ENCODE peak calls at places on chromosome 9, in four cellular contexts. One of them, this sample, is unnamed.

GRCh38 chr9:113621309-113621791 is 157.8 kb downstream of the RGS3 start:
- DNase-seq in K562: no peak
- DNase-seq in heart left ventricle: peak; percentile 93
- DNase-seq in fibroblast of the aortic adventitia: peak; percentile 96
- DNase-seq in this sample: no peak

GRCh38 chr9:108205276-108205675 is 650.5 kb downstream of the ACTL7B start:
- DNase-seq in K562: no peak
- DNase-seq in heart left ventricle: no peak
- DNase-seq in fibroblast of the aortic adventitia: no peak
- DNase-seq in this sample: no peak

GRCh38 chr9:8806150-8806549 is 1006.6 kb upstream of the DMAC1 start:
- DNase-seq in K562: no peak
- DNase-seq in heart left ventricle: no peak
- DNase-seq in fibroblast of the aortic adventitia: no peak
- DNase-seq in this sample: no peak

GRCh38 chr9:114446036-114446435 is 58.3 kb upstream of the AKNA start:
- DNase-seq in K562: no peak
- DNase-seq in heart left ventricle: no peak
- DNase-seq in fibroblast of the aortic adventitia: peak; percentile 68
- DNase-seq in this sample: no peak

GRCh38 chr9:124342946-124343485 is 72.2 kb downstream of the PSMB7 start:
- DNase-seq in K562: no peak
- DNase-seq in heart left ventricle: peak; percentile 51
- DNase-seq in fibroblast of the aortic adventitia: peak; percentile 84
- DNase-seq in this sample: peak; percentile 61

GRCh38 chr9:25648116-25648515 is 30.1 kb downstream of the TUSC1 start:
- DNase-seq in K562: no peak
- DNase-seq in heart left ventricle: no peak
- DNase-seq in fibroblast of the aortic adventitia: no peak
- DNase-seq in this sample: no peak

GRCh38 chr9:116193636-116194035 is 40.0 kb downstream of the PAPPA start:
- DNase-seq in K562: no peak
- DNase-seq in heart left ventricle: no peak
- DNase-seq in fibroblast of the aortic adventitia: peak; percentile 69
- DNase-seq in this sample: no peak

GRCh38 chr9:23798325-23798724 is 27.7 kb downstream of the ELAVL2 start:
- DNase-seq in K562: no peak
- DNase-seq in heart left ventricle: no peak
- DNase-seq in fibroblast of the aortic adventitia: no peak
- DNase-seq in this sample: no peak

GRCh38 chr9:87595605-87596004 is 97.9 kb downstream of the DAPK1 start:
- DNase-seq in K562: no peak
- DNase-seq in heart left ventricle: no peak
- DNase-seq in fibroblast of the aortic adventitia: no peak
- DNase-seq in this sample: no peak

GRCh38 chr9:115262952-115263351 is 145.0 kb upstream of the TNC start:
- DNase-seq in K562: no peak
- DNase-seq in heart left ventricle: no peak
- DNase-seq in fibroblast of the aortic adventitia: peak; percentile 21
- DNase-seq in this sample: no peak

GRCh38 chr9:20408513-20408912 is 213.8 kb downstream of the MLLT3 start:
- DNase-seq in K562: no peak
- DNase-seq in heart left ventricle: no peak
- DNase-seq in fibroblast of the aortic adventitia: no peak
- DNase-seq in this sample: no peak

GRCh38 chr9:89080193-89080592 is 88.9 kb downstream of the S1PR3 start:
- DNase-seq in K562: no peak
- DNase-seq in heart left ventricle: no peak
- DNase-seq in fibroblast of the aortic adventitia: peak; percentile 75
- DNase-seq in this sample: no peak

GRCh38 chr9:6051511-6051950 is 36.1 kb upstream of the RANBP6 start:
- DNase-seq in K562: no peak
- DNase-seq in heart left ventricle: no peak
- DNase-seq in fibroblast of the aortic adventitia: no peak
- DNase-seq in this sample: no peak

GRCh38 chr9:112278152-112278551 is 55.3 kb downstream of the PTBP3 start:
- DNase-seq in K562: peak; percentile 9
- DNase-seq in heart left ventricle: no peak
- DNase-seq in fibroblast of the aortic adventitia: peak; percentile 16
- DNase-seq in this sample: no peak

GRCh38 chr9:83236029-83236696 is 173.2 kb upstream of the RASEF start:
- DNase-seq in K562: no peak
- DNase-seq in heart left ventricle: no peak
- DNase-seq in fibroblast of the aortic adventitia: no peak
- DNase-seq in this sample: no peak

GRCh38 chr9:117325789-117326185 is 89.1 kb downstream of the ASTN2 start:
- DNase-seq in K562: no peak
- DNase-seq in heart left ventricle: no peak
- DNase-seq in fibroblast of the aortic adventitia: no peak
- DNase-seq in this sample: no peak

GRCh38 chr9:4936277-4936676 is 48.8 kb upstream of the JAK2 start:
- DNase-seq in K562: no peak
- DNase-seq in heart left ventricle: no peak
- DNase-seq in fibroblast of the aortic adventitia: no peak
- DNase-seq in this sample: no peak

GRCh38 chr9:69193685-69194032 is 19.6 kb downstream of the TJP2 start:
- DNase-seq in K562: peak; percentile 31
- DNase-seq in heart left ventricle: no peak
- DNase-seq in fibroblast of the aortic adventitia: no peak
- DNase-seq in this sample: no peak

GRCh38 chr9:111922324-111923013 is 25.9 kb downstream of the UGCG start:
- DNase-seq in K562: no peak
- DNase-seq in heart left ventricle: no peak
- DNase-seq in fibroblast of the aortic adventitia: no peak
- DNase-seq in this sample: no peak

GRCh38 chr9:122394265-122395242 is 23.7 kb downstream of the PTGS1 start:
- DNase-seq in K562: no peak
- DNase-seq in heart left ventricle: peak; percentile 75
- DNase-seq in fibroblast of the aortic adventitia: peak; percentile 98
- DNase-seq in this sample: no peak

GRCh38 chr9:77291714-77292113 is 114.4 kb downstream of the VPS13A start:
- DNase-seq in K562: peak; percentile 25
- DNase-seq in heart left ventricle: no peak
- DNase-seq in fibroblast of the aortic adventitia: no peak
- DNase-seq in this sample: no peak

GRCh38 chr9:5976668-5977397 is 38.6 kb downstream of the RANBP6 start:
- DNase-seq in K562: no peak
- DNase-seq in heart left ventricle: no peak
- DNase-seq in fibroblast of the aortic adventitia: no peak
- DNase-seq in this sample: no peak

GRCh38 chr9:136960212-136960937 is 8.3 kb downstream of the LCN12 start:
- DNase-seq in K562: no peak
- DNase-seq in heart left ventricle: no peak
- DNase-seq in fibroblast of the aortic adventitia: no peak
- DNase-seq in this sample: no peak

GRCh38 chr9:2271426-2271825 is 256.3 kb downstream of the SMARCA2 start:
- DNase-seq in K562: peak; percentile 37
- DNase-seq in heart left ventricle: no peak
- DNase-seq in fibroblast of the aortic adventitia: no peak
- DNase-seq in this sample: no peak

GRCh38 chr9:70044450-70045307 is 1.0 kb downstream of the MAMDC2 start:
- DNase-seq in K562: peak; percentile 5
- DNase-seq in heart left ventricle: no peak
- DNase-seq in fibroblast of the aortic adventitia: peak; percentile 45
- DNase-seq in this sample: no peak

GRCh38 chr9:70205366-70206020 is 53.3 kb upstream of the SMC5 start:
- DNase-seq in K562: no peak
- DNase-seq in heart left ventricle: no peak
- DNase-seq in fibroblast of the aortic adventitia: no peak
- DNase-seq in this sample: no peak

GRCh38 chr9:6877671-6878161 is 119.9 kb downstream of the KDM4C start:
- DNase-seq in K562: no peak
- DNase-seq in heart left ventricle: no peak
- DNase-seq in fibroblast of the aortic adventitia: peak; percentile 73
- DNase-seq in this sample: no peak

GRCh38 chr9:133485531-133486260 is 6.8 kb upstream of the SLC2A6 start:
- DNase-seq in K562: peak; percentile 33
- DNase-seq in heart left ventricle: peak; percentile 22
- DNase-seq in fibroblast of the aortic adventitia: no peak
- DNase-seq in this sample: peak; percentile 20

GRCh38 chr9:133739408-133740280 is 1.5 kb upstream of the SARDH start:
- DNase-seq in K562: no peak
- DNase-seq in heart left ventricle: no peak
- DNase-seq in fibroblast of the aortic adventitia: no peak
- DNase-seq in this sample: no peak

GRCh38 chr9:87587864-87588263 is 90.2 kb downstream of the DAPK1 start:
- DNase-seq in K562: no peak
- DNase-seq in heart left ventricle: no peak
- DNase-seq in fibroblast of the aortic adventitia: no peak
- DNase-seq in this sample: no peak

GRCh38 chr9:16013366-16013765 is 460.5 kb downstream of the CCDC171 start:
- DNase-seq in K562: no peak
- DNase-seq in heart left ventricle: no peak
- DNase-seq in fibroblast of the aortic adventitia: no peak
- DNase-seq in this sample: no peak

GRCh38 chr9:137058651-137059234 is 4.9 kb upstream of the ENTPD2 start:
- DNase-seq in K562: no peak
- DNase-seq in heart left ventricle: no peak
- DNase-seq in fibroblast of the aortic adventitia: no peak
- DNase-seq in this sample: no peak

GRCh38 chr9:137672907-137673791 is 54.3 kb downstream of the EHMT1 start:
- DNase-seq in K562: peak; percentile 68
- DNase-seq in heart left ventricle: peak; percentile 47
- DNase-seq in fibroblast of the aortic adventitia: peak; percentile 85
- DNase-seq in this sample: no peak

GRCh38 chr9:7983361-7983974 is 183.9 kb upstream of the DMAC1 start:
- DNase-seq in K562: no peak
- DNase-seq in heart left ventricle: no peak
- DNase-seq in fibroblast of the aortic adventitia: no peak
- DNase-seq in this sample: no peak

GRCh38 chr9:35859310-35859994 is 10.7 kb downstream of the OR13J1 start:
- DNase-seq in K562: no peak
- DNase-seq in heart left ventricle: peak; percentile 51
- DNase-seq in fibroblast of the aortic adventitia: peak; percentile 14
- DNase-seq in this sample: no peak

GRCh38 chr9:135377431-135377830 is 102.2 kb upstream of the PPP1R26 start:
- DNase-seq in K562: no peak
- DNase-seq in heart left ventricle: no peak
- DNase-seq in fibroblast of the aortic adventitia: no peak
- DNase-seq in this sample: no peak

GRCh38 chr9:135380321-135380960 is 99.1 kb upstream of the PPP1R26 start:
- DNase-seq in K562: no peak
- DNase-seq in heart left ventricle: no peak
- DNase-seq in fibroblast of the aortic adventitia: no peak
- DNase-seq in this sample: no peak

GRCh38 chr9:135379540-135380267 is 99.9 kb upstream of the PPP1R26 start:
- DNase-seq in K562: no peak
- DNase-seq in heart left ventricle: no peak
- DNase-seq in fibroblast of the aortic adventitia: no peak
- DNase-seq in this sample: no peak

GRCh38 chr9:135378751-135379150 is 100.8 kb upstream of the PPP1R26 start:
- DNase-seq in K562: no peak
- DNase-seq in heart left ventricle: no peak
- DNase-seq in fibroblast of the aortic adventitia: no peak
- DNase-seq in this sample: no peak

GRCh38 chr9:135381911-135382310 is 97.7 kb upstream of the PPP1R26 start:
- DNase-seq in K562: no peak
- DNase-seq in heart left ventricle: no peak
- DNase-seq in fibroblast of the aortic adventitia: no peak
- DNase-seq in this sample: peak; percentile 58
- TF ChIP-seq CTCF in K562: no peak
- TF ChIP-seq CTCF in heart left ventricle: no peak
- TF ChIP-seq CTCF in fibroblast of the aortic adventitia: no peak
- TF ChIP-seq CTCF in this sample: no peak

GRCh38 chr9:92636627-92637026 is 33.3 kb downstream of the IPPK start:
- DNase-seq in K562: no peak
- DNase-seq in heart left ventricle: no peak
- DNase-seq in fibroblast of the aortic adventitia: no peak
- DNase-seq in this sample: no peak
- TF ChIP-seq CTCF in K562: peak; percentile 26
- TF ChIP-seq CTCF in heart left ventricle: no peak
- TF ChIP-seq CTCF in fibroblast of the aortic adventitia: no peak
- TF ChIP-seq CTCF in this sample: no peak

DNA sequence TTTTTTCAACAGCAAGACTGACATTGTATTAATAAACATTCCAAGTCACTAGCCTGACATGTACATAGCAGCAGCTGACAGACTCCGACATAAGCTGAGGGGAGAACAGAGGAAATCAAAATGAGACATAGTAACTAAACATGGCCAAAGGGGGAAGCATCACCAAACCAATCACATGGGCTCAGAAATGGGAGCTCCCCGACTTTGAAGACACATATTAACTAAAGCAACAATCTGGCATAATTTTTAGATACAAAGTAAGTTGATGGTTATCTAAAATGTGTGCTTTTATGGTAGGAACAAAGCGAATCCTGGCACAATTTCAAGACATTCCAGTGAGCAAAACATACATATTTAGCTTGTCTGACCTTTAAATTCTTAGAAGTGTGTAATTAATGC is 156.8 kb downstream of the MAPKAP1 start:
- DNase-seq in K562: no peak
- DNase-seq in heart left ventricle: no peak
- DNase-seq in fibroblast of the aortic adventitia: peak; percentile 65
- DNase-seq in this sample: no peak
- TF ChIP-seq CTCF in K562: no peak
- TF ChIP-seq CTCF in heart left ventricle: no peak
- TF ChIP-seq CTCF in fibroblast of the aortic adventitia: no peak
- TF ChIP-seq CTCF in this sample: no peak

GRCh38 chr9:119487118-119487827 is 118.0 kb upstream of the BRINP1 start:
- DNase-seq in K562: no peak
- DNase-seq in heart left ventricle: no peak
- DNase-seq in fibroblast of the aortic adventitia: no peak
- DNase-seq in this sample: no peak
- TF ChIP-seq CTCF in K562: no peak
- TF ChIP-seq CTCF in heart left ventricle: no peak
- TF ChIP-seq CTCF in fibroblast of the aortic adventitia: no peak
- TF ChIP-seq CTCF in this sample: no peak

GRCh38 chr9:34809504-34810186 is 99.7 kb upstream of the CCL21 start:
- DNase-seq in K562: peak; percentile 20
- DNase-seq in heart left ventricle: no peak
- DNase-seq in fibroblast of the aortic adventitia: peak; percentile 6
- DNase-seq in this sample: peak; percentile 72
- TF ChIP-seq CTCF in K562: peak; percentile 29
- TF ChIP-seq CTCF in heart left ventricle: peak; percentile 24
- TF ChIP-seq CTCF in fibroblast of the aortic adventitia: peak; percentile 30
- TF ChIP-seq CTCF in this sample: peak; percentile 58

DNA sequence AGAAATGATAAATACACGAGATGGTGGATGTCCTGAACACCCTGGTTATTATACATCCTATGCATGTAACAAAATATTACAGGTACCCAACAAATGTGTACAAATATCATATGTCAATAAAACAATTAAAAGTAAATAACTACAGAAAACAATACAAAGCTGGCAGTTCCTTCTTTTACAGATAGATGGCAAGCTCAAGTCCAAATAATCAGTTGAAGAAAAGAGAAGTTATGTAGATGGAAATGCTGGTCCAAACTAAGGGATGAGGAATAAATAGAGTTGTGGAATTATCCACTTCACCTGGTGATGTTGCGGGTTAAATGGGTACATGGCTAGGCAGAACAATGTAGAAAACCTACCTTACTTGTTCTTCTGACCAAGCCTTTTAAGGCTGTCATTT is 79.4 kb downstream of the PALM2AKAP2 start:
- DNase-seq in K562: no peak
- DNase-seq in heart left ventricle: no peak
- DNase-seq in fibroblast of the aortic adventitia: no peak
- DNase-seq in this sample: no peak
- TF ChIP-seq CTCF in K562: no peak
- TF ChIP-seq CTCF in heart left ventricle: no peak
- TF ChIP-seq CTCF in fibroblast of the aortic adventitia: peak; percentile 43
- TF ChIP-seq CTCF in this sample: no peak

GRCh38 chr9:93826209-93826608 is 128.9 kb downstream of the BARX1 start:
- DNase-seq in K562: no peak
- DNase-seq in heart left ventricle: no peak
- DNase-seq in fibroblast of the aortic adventitia: no peak
- DNase-seq in this sample: no peak
- TF ChIP-seq CTCF in K562: peak; percentile 21
- TF ChIP-seq CTCF in heart left ventricle: no peak
- TF ChIP-seq CTCF in fibroblast of the aortic adventitia: no peak
- TF ChIP-seq CTCF in this sample: peak; percentile 62

This sample was measured in glutamatergic neuron.